ENCODE peak calls at places on chromosomes 6 and 20, in seven cellular contexts. One of them, this sample, is unnamed.

GRCh38 chr6:165439928-165440554 is 130.6 kb upstream of the C6orf118 start:
- DNase-seq in NAMALWA: peak; percentile 43
- DNase-seq in M059J: peak; percentile 26
- DNase-seq in NCI-H2171 treated with DMSO at 0.1 percent for 48 hours: peak; percentile 45
- DNase-seq in lower lobe of right lung: no peak
- DNase-seq in T-helper 2 cell: no peak
- DNase-seq in activated T-helper 1 cell treated with Interleukin-2 at 50 U/mL for 16 hours: no peak
- DNase-seq in this sample: peak; percentile 34

GRCh38 chr6:52537001-52537753 is 39.7 kb downstream of the TRAM2 start:
- DNase-seq in lower lobe of right lung: no peak
- DNase-seq in activated T-helper 1 cell treated with Interleukin-2 at 50 U/mL for 16 hours: no peak
- DNase-seq in T-helper 2 cell: no peak
- DNase-seq in NAMALWA: peak; percentile 6
- DNase-seq in M059J: no peak
- DNase-seq in NCI-H2171 treated with DMSO at 0.1 percent for 48 hours: no peak
- DNase-seq in this sample: no peak

GRCh38 chr20:38139919-38140753 is 24.9 kb downstream of the TGM2 start:
- DNase-seq in NAMALWA: no peak
- DNase-seq in NCI-H2171 treated with DMSO at 0.1 percent for 48 hours: no peak
- DNase-seq in lower lobe of right lung: peak; percentile 45
- DNase-seq in T-helper 2 cell: no peak
- DNase-seq in M059J: peak; percentile 85
- DNase-seq in activated T-helper 1 cell treated with Interleukin-2 at 50 U/mL for 16 hours: no peak
- DNase-seq in this sample: no peak

GRCh38 chr6:31495580-31495979 is 2.4 kb upstream of the MICB start:
- DNase-seq in T-helper 2 cell: no peak
- DNase-seq in NCI-H2171 treated with DMSO at 0.1 percent for 48 hours: no peak
- DNase-seq in lower lobe of right lung: no peak
- DNase-seq in M059J: peak; percentile 80
- DNase-seq in NAMALWA: peak; percentile 26
- DNase-seq in activated T-helper 1 cell treated with Interleukin-2 at 50 U/mL for 16 hours: no peak
- DNase-seq in this sample: no peak

GRCh38 chr6:47789553-47789952 is 7.7 kb downstream of the OPN5 start:
- DNase-seq in NAMALWA: no peak
- DNase-seq in activated T-helper 1 cell treated with Interleukin-2 at 50 U/mL for 16 hours: no peak
- DNase-seq in lower lobe of right lung: no peak
- DNase-seq in T-helper 2 cell: no peak
- DNase-seq in NCI-H2171 treated with DMSO at 0.1 percent for 48 hours: no peak
- DNase-seq in M059J: no peak
- DNase-seq in this sample: no peak

GRCh38 chr6:3366596-3367413 is 90.0 kb downstream of the SLC22A23 start:
- DNase-seq in activated T-helper 1 cell treated with Interleukin-2 at 50 U/mL for 16 hours: no peak
- DNase-seq in NCI-H2171 treated with DMSO at 0.1 percent for 48 hours: peak; percentile 83
- DNase-seq in lower lobe of right lung: no peak
- DNase-seq in T-helper 2 cell: no peak
- DNase-seq in M059J: no peak
- DNase-seq in NAMALWA: no peak
- DNase-seq in this sample: no peak

GRCh38 chr20:52800734-52801627 is 171.2 kb upstream of the TSHZ2 start:
- DNase-seq in NCI-H2171 treated with DMSO at 0.1 percent for 48 hours: no peak
- DNase-seq in M059J: peak; percentile 36
- DNase-seq in T-helper 2 cell: no peak
- DNase-seq in lower lobe of right lung: no peak
- DNase-seq in activated T-helper 1 cell treated with Interleukin-2 at 50 U/mL for 16 hours: no peak
- DNase-seq in NAMALWA: no peak
- DNase-seq in this sample: no peak

GRCh38 chr6:119348308-119349040 is 1.1 kb downstream of the MAN1A1 start:
- DNase-seq in lower lobe of right lung: peak; percentile 51
- DNase-seq in T-helper 2 cell: peak; percentile 3
- DNase-seq in NCI-H2171 treated with DMSO at 0.1 percent for 48 hours: peak; percentile 3
- DNase-seq in M059J: peak; percentile 10
- DNase-seq in NAMALWA: peak; percentile 44
- DNase-seq in activated T-helper 1 cell treated with Interleukin-2 at 50 U/mL for 16 hours: peak; percentile 18
- DNase-seq in this sample: no peak

GRCh38 chr6:100818066-100818465 is 63.1 kb downstream of the ASCC3 start:
- DNase-seq in NCI-H2171 treated with DMSO at 0.1 percent for 48 hours: no peak
- DNase-seq in NAMALWA: no peak
- DNase-seq in M059J: no peak
- DNase-seq in lower lobe of right lung: no peak
- DNase-seq in T-helper 2 cell: no peak
- DNase-seq in activated T-helper 1 cell treated with Interleukin-2 at 50 U/mL for 16 hours: no peak
- DNase-seq in this sample: no peak

GRCh38 chr20:49712918-49713778 is 530 bp downstream of the B4GALT5 start:
- DNase-seq in M059J: peak; percentile 52
- DNase-seq in lower lobe of right lung: peak; percentile 66
- DNase-seq in T-helper 2 cell: peak; percentile 6
- DNase-seq in activated T-helper 1 cell treated with Interleukin-2 at 50 U/mL for 16 hours: no peak
- DNase-seq in NAMALWA: peak; percentile 65
- DNase-seq in NCI-H2171 treated with DMSO at 0.1 percent for 48 hours: peak; percentile 40
- DNase-seq in this sample: no peak

GRCh38 chr20:478949-479429 is 16.7 kb upstream of the TBC1D20 start:
- DNase-seq in T-helper 2 cell: no peak
- DNase-seq in M059J: peak; percentile 74
- DNase-seq in activated T-helper 1 cell treated with Interleukin-2 at 50 U/mL for 16 hours: no peak
- DNase-seq in NCI-H2171 treated with DMSO at 0.1 percent for 48 hours: peak; percentile 68
- DNase-seq in NAMALWA: peak; percentile 88
- DNase-seq in lower lobe of right lung: no peak
- DNase-seq in this sample: peak; percentile 41

GRCh38 chr20:60484316-60484715 is 526.1 kb downstream of the CDH26 start:
- DNase-seq in activated T-helper 1 cell treated with Interleukin-2 at 50 U/mL for 16 hours: no peak
- DNase-seq in lower lobe of right lung: no peak
- DNase-seq in NAMALWA: no peak
- DNase-seq in NCI-H2171 treated with DMSO at 0.1 percent for 48 hours: no peak
- DNase-seq in M059J: no peak
- DNase-seq in T-helper 2 cell: no peak
- DNase-seq in this sample: no peak

This sample was measured in HCT116.